ENCODE peak calls at places on chromosomes 4 and X, in seven cellular contexts. One of them, this sample, is unnamed.

GRCh38 chr4:7941111-7942018 is 1.7 kb upstream of the AFAP1 start:
- DNase-seq in adipocyte: no peak
- DNase-seq in IMR-90: no peak
- DNase-seq in left ventricle myocardium superior: no peak
- DNase-seq in WTC11: no peak
- DNase-seq in MCF 10A: peak; percentile 43
- DNase-seq in naive thymus-derived CD4-positive, alpha-beta T cell: no peak
- DNase-seq in this sample: peak; percentile 30

GRCh38 chrX:43121637-43122036 is 343.7 kb upstream of the PPP1R2C start:
- DNase-seq in adipocyte: no peak
- DNase-seq in IMR-90: no peak
- DNase-seq in left ventricle myocardium superior: no peak
- DNase-seq in WTC11: no peak
- DNase-seq in MCF 10A: peak; percentile 12
- DNase-seq in naive thymus-derived CD4-positive, alpha-beta T cell: peak; percentile 15
- DNase-seq in this sample: no peak

GRCh38 chr4:106763044-106763443 is 273.1 kb downstream of the DKK2 start:
- DNase-seq in adipocyte: peak; percentile 52
- DNase-seq in IMR-90: no peak
- DNase-seq in left ventricle myocardium superior: no peak
- DNase-seq in WTC11: no peak
- DNase-seq in MCF 10A: peak; percentile 27
- DNase-seq in naive thymus-derived CD4-positive, alpha-beta T cell: no peak
- DNase-seq in this sample: peak; percentile 5

GRCh38 chr4:128608006-128608405 is 201.5 kb upstream of the JADE1 start:
- DNase-seq in adipocyte: no peak
- DNase-seq in IMR-90: no peak
- DNase-seq in left ventricle myocardium superior: no peak
- DNase-seq in WTC11: no peak
- DNase-seq in MCF 10A: no peak
- DNase-seq in naive thymus-derived CD4-positive, alpha-beta T cell: no peak
- DNase-seq in this sample: no peak

GRCh38 chr4:55768291-55768690 is 51.3 kb upstream of the EXOC1L start:
- DNase-seq in adipocyte: peak; percentile 78
- DNase-seq in IMR-90: peak; percentile 70
- DNase-seq in left ventricle myocardium superior: no peak
- DNase-seq in WTC11: no peak
- DNase-seq in MCF 10A: peak; percentile 86
- DNase-seq in naive thymus-derived CD4-positive, alpha-beta T cell: no peak
- DNase-seq in this sample: peak; percentile 60

GRCh38 chr4:91471280-91471679 is 832.5 kb upstream of the GRID2 start:
- DNase-seq in adipocyte: no peak
- DNase-seq in IMR-90: no peak
- DNase-seq in left ventricle myocardium superior: no peak
- DNase-seq in WTC11: no peak
- DNase-seq in MCF 10A: no peak
- DNase-seq in naive thymus-derived CD4-positive, alpha-beta T cell: no peak
- DNase-seq in this sample: no peak

GRCh38 chrX:2829066-2829430 is 318 bp downstream of the GYG2 start:
- DNase-seq in adipocyte: peak; percentile 53
- DNase-seq in IMR-90: no peak
- DNase-seq in left ventricle myocardium superior: no peak
- DNase-seq in WTC11: peak; percentile 59
- DNase-seq in MCF 10A: no peak
- DNase-seq in naive thymus-derived CD4-positive, alpha-beta T cell: no peak
- DNase-seq in this sample: peak; percentile 21

GRCh38 chrX:108557594-108557993 is 118.0 kb downstream of the COL4A5 start:
- DNase-seq in adipocyte: no peak
- DNase-seq in IMR-90: no peak
- DNase-seq in left ventricle myocardium superior: no peak
- DNase-seq in WTC11: no peak
- DNase-seq in MCF 10A: no peak
- DNase-seq in naive thymus-derived CD4-positive, alpha-beta T cell: no peak
- DNase-seq in this sample: no peak

GRCh38 chr4:7014815-7015214 is 28.4 kb upstream of the TADA2B start:
- DNase-seq in adipocyte: no peak
- DNase-seq in IMR-90: no peak
- DNase-seq in left ventricle myocardium superior: no peak
- DNase-seq in WTC11: no peak
- DNase-seq in MCF 10A: no peak
- DNase-seq in naive thymus-derived CD4-positive, alpha-beta T cell: no peak
- DNase-seq in this sample: no peak